ENCODE peak calls at places on chromosomes 13 and 19, in ten cellular contexts. One of them, this sample, is unnamed.
A peak's percentile ranks its signal among the peaks of the same experiment; 100 is the strongest.

GRCh38 chr19:11422163-11423068 is 3.3 kb upstream of the RGL3 start:
- DNase-seq in fibroblast of lung: peak; percentile 17
- DNase-seq in coronary artery: peak; percentile 95
- DNase-seq in AG10803: peak; percentile 37
- DNase-seq in ascending aorta: peak; percentile 90
- DNase-seq in colonic mucosa: peak; percentile 90
- DNase-seq in GM06990: peak; percentile 88
- DNase-seq in fibroblast of mammary gland: peak; percentile 39
- DNase-seq in cardiac fibroblast: peak; percentile 68
- DNase-seq in keratinocyte: peak; percentile 91
- DNase-seq in this sample: no peak

GRCh38 chr19:17686027-17686511 is 2.1 kb downstream of the UNC13A start:
- DNase-seq in fibroblast of lung: peak; percentile 6
- DNase-seq in coronary artery: no peak
- DNase-seq in AG10803: no peak
- DNase-seq in ascending aorta: peak; percentile 67
- DNase-seq in colonic mucosa: no peak
- DNase-seq in GM06990: no peak
- DNase-seq in fibroblast of mammary gland: peak; percentile 31
- DNase-seq in cardiac fibroblast: no peak
- DNase-seq in keratinocyte: no peak
- DNase-seq in this sample: no peak

GRCh38 chr13:99648905-99649304 is 147.6 kb downstream of the TM9SF2 start:
- DNase-seq in fibroblast of lung: no peak
- DNase-seq in coronary artery: no peak
- DNase-seq in AG10803: no peak
- DNase-seq in ascending aorta: no peak
- DNase-seq in colonic mucosa: peak; percentile 0
- DNase-seq in GM06990: no peak
- DNase-seq in fibroblast of mammary gland: no peak
- DNase-seq in cardiac fibroblast: no peak
- DNase-seq in keratinocyte: no peak
- DNase-seq in this sample: no peak

GRCh38 chr13:26957163-26957562 is 196.6 kb upstream of the GPR12 start:
- DNase-seq in fibroblast of lung: no peak
- DNase-seq in coronary artery: no peak
- DNase-seq in AG10803: no peak
- DNase-seq in ascending aorta: no peak
- DNase-seq in colonic mucosa: no peak
- DNase-seq in GM06990: no peak
- DNase-seq in fibroblast of mammary gland: no peak
- DNase-seq in cardiac fibroblast: no peak
- DNase-seq in keratinocyte: no peak
- DNase-seq in this sample: no peak

GRCh38 chr19:6806488-6806887 is 34.0 kb downstream of the VAV1 start:
- DNase-seq in fibroblast of lung: no peak
- DNase-seq in coronary artery: no peak
- DNase-seq in AG10803: no peak
- DNase-seq in ascending aorta: no peak
- DNase-seq in colonic mucosa: no peak
- DNase-seq in GM06990: no peak
- DNase-seq in fibroblast of mammary gland: no peak
- DNase-seq in cardiac fibroblast: no peak
- DNase-seq in keratinocyte: no peak
- DNase-seq in this sample: no peak

GRCh38 chr13:114285166-114285808 is 3.9 kb downstream of the UPF3A start:
- DNase-seq in fibroblast of lung: peak; percentile 51
- DNase-seq in coronary artery: no peak
- DNase-seq in AG10803: peak; percentile 11
- DNase-seq in ascending aorta: no peak
- DNase-seq in colonic mucosa: no peak
- DNase-seq in GM06990: no peak
- DNase-seq in fibroblast of mammary gland: peak; percentile 49
- DNase-seq in cardiac fibroblast: peak; percentile 17
- DNase-seq in keratinocyte: no peak
- DNase-seq in this sample: no peak

GRCh38 chr13:90926459-90926858 is 421.0 kb upstream of the MIR17HG start:
- DNase-seq in fibroblast of lung: peak; percentile 42
- DNase-seq in coronary artery: no peak
- DNase-seq in AG10803: no peak
- DNase-seq in ascending aorta: no peak
- DNase-seq in colonic mucosa: no peak
- DNase-seq in GM06990: no peak
- DNase-seq in fibroblast of mammary gland: no peak
- DNase-seq in cardiac fibroblast: no peak
- DNase-seq in keratinocyte: no peak
- DNase-seq in this sample: no peak

GRCh38 chr13:67632590-67632989 is 402.5 kb upstream of the PCDH9 start:
- DNase-seq in fibroblast of lung: peak; percentile 20
- DNase-seq in coronary artery: no peak
- DNase-seq in AG10803: peak; percentile 5
- DNase-seq in ascending aorta: no peak
- DNase-seq in colonic mucosa: no peak
- DNase-seq in GM06990: no peak
- DNase-seq in fibroblast of mammary gland: peak; percentile 16
- DNase-seq in cardiac fibroblast: no peak
- DNase-seq in keratinocyte: no peak
- DNase-seq in this sample: no peak

GRCh38 chr19:35264281-35265125 is 4.3 kb upstream of the USF2 start:
- DNase-seq in fibroblast of lung: no peak
- DNase-seq in coronary artery: peak; percentile 65
- DNase-seq in AG10803: no peak
- DNase-seq in ascending aorta: peak; percentile 51
- DNase-seq in colonic mucosa: no peak
- DNase-seq in GM06990: no peak
- DNase-seq in fibroblast of mammary gland: no peak
- DNase-seq in cardiac fibroblast: no peak
- DNase-seq in keratinocyte: no peak
- DNase-seq in this sample: no peak

GRCh38 chr13:79626924-79627323 is 146.0 kb downstream of the NDFIP2 start:
- DNase-seq in fibroblast of lung: peak; percentile 38
- DNase-seq in coronary artery: no peak
- DNase-seq in AG10803: no peak
- DNase-seq in ascending aorta: no peak
- DNase-seq in colonic mucosa: no peak
- DNase-seq in GM06990: no peak
- DNase-seq in fibroblast of mammary gland: no peak
- DNase-seq in cardiac fibroblast: no peak
- DNase-seq in keratinocyte: no peak
- DNase-seq in this sample: no peak

GRCh38 chr13:102183509-102184182 is 218.2 kb downstream of the FGF14 start:
- DNase-seq in fibroblast of lung: no peak
- DNase-seq in coronary artery: no peak
- DNase-seq in AG10803: no peak
- DNase-seq in ascending aorta: no peak
- DNase-seq in colonic mucosa: no peak
- DNase-seq in GM06990: no peak
- DNase-seq in fibroblast of mammary gland: no peak
- DNase-seq in cardiac fibroblast: no peak
- DNase-seq in keratinocyte: no peak
- DNase-seq in this sample: no peak

GRCh38 chr19:16445238-16446107 is 26.3 kb downstream of the EPS15L1 start:
- DNase-seq in fibroblast of lung: peak; percentile 61
- DNase-seq in coronary artery: no peak
- DNase-seq in AG10803: peak; percentile 35
- DNase-seq in ascending aorta: no peak
- DNase-seq in colonic mucosa: no peak
- DNase-seq in GM06990: peak; percentile 76
- DNase-seq in fibroblast of mammary gland: peak; percentile 78
- DNase-seq in cardiac fibroblast: peak; percentile 71
- DNase-seq in keratinocyte: no peak
- DNase-seq in this sample: no peak

GRCh38 chr13:31200636-31200970 is 828 bp downstream of the B3GLCT start:
- DNase-seq in fibroblast of lung: peak; percentile 41
- DNase-seq in coronary artery: peak; percentile 79
- DNase-seq in AG10803: peak; percentile 29
- DNase-seq in ascending aorta: peak; percentile 74
- DNase-seq in colonic mucosa: peak; percentile 54
- DNase-seq in GM06990: no peak
- DNase-seq in fibroblast of mammary gland: no peak
- DNase-seq in cardiac fibroblast: peak; percentile 36
- DNase-seq in keratinocyte: no peak
- DNase-seq in this sample: no peak

GRCh38 chr13:97148894-97149293 is 73.2 kb upstream of the MBNL2 start:
- DNase-seq in fibroblast of lung: peak; percentile 46
- DNase-seq in coronary artery: no peak
- DNase-seq in AG10803: no peak
- DNase-seq in ascending aorta: no peak
- DNase-seq in colonic mucosa: no peak
- DNase-seq in GM06990: no peak
- DNase-seq in fibroblast of mammary gland: no peak
- DNase-seq in cardiac fibroblast: no peak
- DNase-seq in keratinocyte: no peak
- DNase-seq in this sample: no peak

GRCh38 chr13:24680258-24680920 is at the start of gene ATP12A:
- DNase-seq in fibroblast of lung: no peak
- DNase-seq in coronary artery: no peak
- DNase-seq in AG10803: no peak
- DNase-seq in ascending aorta: no peak
- DNase-seq in colonic mucosa: peak; percentile 46
- DNase-seq in GM06990: no peak
- DNase-seq in fibroblast of mammary gland: no peak
- DNase-seq in cardiac fibroblast: no peak
- DNase-seq in keratinocyte: no peak
- DNase-seq in this sample: no peak
- TF ChIP-seq CTCF in fibroblast of lung: no peak
- TF ChIP-seq CTCF in coronary artery: no peak
- TF ChIP-seq CTCF in AG10803: no peak
- TF ChIP-seq CTCF in ascending aorta: no peak
- TF ChIP-seq CTCF in colonic mucosa: no peak
- TF ChIP-seq CTCF in GM06990: peak; percentile 7
- TF ChIP-seq CTCF in fibroblast of mammary gland: no peak
- TF ChIP-seq CTCF in cardiac fibroblast: no peak
- TF ChIP-seq CTCF in keratinocyte: peak; percentile 17
- TF ChIP-seq CTCF in this sample: peak; percentile 15

GRCh38 chr19:58217607-58218391 is 10.9 kb upstream of the ZNF544 start:
- DNase-seq in fibroblast of lung: no peak
- DNase-seq in coronary artery: no peak
- DNase-seq in AG10803: no peak
- DNase-seq in ascending aorta: no peak
- DNase-seq in colonic mucosa: no peak
- DNase-seq in GM06990: no peak
- DNase-seq in fibroblast of mammary gland: no peak
- DNase-seq in cardiac fibroblast: no peak
- DNase-seq in keratinocyte: no peak
- DNase-seq in this sample: no peak

GRCh38 chr19:58209577-58209976 is 19.1 kb upstream of the ZNF544 start:
- DNase-seq in fibroblast of lung: no peak
- DNase-seq in coronary artery: no peak
- DNase-seq in AG10803: no peak
- DNase-seq in ascending aorta: no peak
- DNase-seq in colonic mucosa: no peak
- DNase-seq in GM06990: no peak
- DNase-seq in fibroblast of mammary gland: no peak
- DNase-seq in cardiac fibroblast: no peak
- DNase-seq in keratinocyte: no peak
- DNase-seq in this sample: no peak

GRCh38 chr19:58213075-58213369 is 15.7 kb upstream of the ZNF544 start:
- DNase-seq in fibroblast of lung: no peak
- DNase-seq in coronary artery: no peak
- DNase-seq in AG10803: no peak
- DNase-seq in ascending aorta: no peak
- DNase-seq in colonic mucosa: no peak
- DNase-seq in GM06990: no peak
- DNase-seq in fibroblast of mammary gland: no peak
- DNase-seq in cardiac fibroblast: no peak
- DNase-seq in keratinocyte: no peak
- DNase-seq in this sample: no peak

GRCh38 chr19:58217069-58217481 is 11.6 kb upstream of the ZNF544 start:
- DNase-seq in fibroblast of lung: no peak
- DNase-seq in coronary artery: no peak
- DNase-seq in AG10803: no peak
- DNase-seq in ascending aorta: no peak
- DNase-seq in colonic mucosa: no peak
- DNase-seq in GM06990: no peak
- DNase-seq in fibroblast of mammary gland: no peak
- DNase-seq in cardiac fibroblast: no peak
- DNase-seq in keratinocyte: no peak
- DNase-seq in this sample: no peak

GRCh38 chr19:58212336-58213074 is 16.2 kb upstream of the ZNF544 start:
- DNase-seq in fibroblast of lung: no peak
- DNase-seq in coronary artery: no peak
- DNase-seq in AG10803: no peak
- DNase-seq in ascending aorta: no peak
- DNase-seq in colonic mucosa: no peak
- DNase-seq in GM06990: no peak
- DNase-seq in fibroblast of mammary gland: peak; percentile 20
- DNase-seq in cardiac fibroblast: peak; percentile 17
- DNase-seq in keratinocyte: no peak
- DNase-seq in this sample: no peak
- H3K4me3 ChIP-seq in fibroblast of lung: no peak overlapping the region
- H3K4me3 ChIP-seq in coronary artery: peak overlapping the region; percentile 38
- H3K4me3 ChIP-seq in AG10803: no peak overlapping the region
- H3K4me3 ChIP-seq in ascending aorta: no peak overlapping the region
- H3K4me3 ChIP-seq in colonic mucosa: no peak overlapping the region
- H3K4me3 ChIP-seq in GM06990: no peak overlapping the region
- H3K4me3 ChIP-seq in fibroblast of mammary gland: no peak overlapping the region
- H3K4me3 ChIP-seq in cardiac fibroblast: no peak overlapping the region
- H3K4me3 ChIP-seq in keratinocyte: no peak overlapping the region
- H3K4me3 ChIP-seq in this sample: no peak overlapping the region

GRCh38 chr13:38045278-38046048 is 175.9 kb upstream of the TRPC4 start:
- DNase-seq in fibroblast of lung: peak; percentile 27
- DNase-seq in coronary artery: no peak
- DNase-seq in AG10803: peak; percentile 22
- DNase-seq in ascending aorta: no peak
- DNase-seq in colonic mucosa: no peak
- DNase-seq in GM06990: no peak
- DNase-seq in fibroblast of mammary gland: peak; percentile 44
- DNase-seq in cardiac fibroblast: peak; percentile 69
- DNase-seq in keratinocyte: peak; percentile 7
- DNase-seq in this sample: peak; percentile 4
- TF ChIP-seq CTCF in fibroblast of lung: peak; percentile 60
- TF ChIP-seq CTCF in coronary artery: no peak
- TF ChIP-seq CTCF in AG10803: peak; percentile 54
- TF ChIP-seq CTCF in ascending aorta: no peak
- TF ChIP-seq CTCF in colonic mucosa: no peak
- TF ChIP-seq CTCF in GM06990: peak; percentile 60
- TF ChIP-seq CTCF in fibroblast of mammary gland: peak; percentile 43
- TF ChIP-seq CTCF in cardiac fibroblast: peak; percentile 69
- TF ChIP-seq CTCF in keratinocyte: peak; percentile 69
- TF ChIP-seq CTCF in this sample: peak; percentile 66

DNA sequence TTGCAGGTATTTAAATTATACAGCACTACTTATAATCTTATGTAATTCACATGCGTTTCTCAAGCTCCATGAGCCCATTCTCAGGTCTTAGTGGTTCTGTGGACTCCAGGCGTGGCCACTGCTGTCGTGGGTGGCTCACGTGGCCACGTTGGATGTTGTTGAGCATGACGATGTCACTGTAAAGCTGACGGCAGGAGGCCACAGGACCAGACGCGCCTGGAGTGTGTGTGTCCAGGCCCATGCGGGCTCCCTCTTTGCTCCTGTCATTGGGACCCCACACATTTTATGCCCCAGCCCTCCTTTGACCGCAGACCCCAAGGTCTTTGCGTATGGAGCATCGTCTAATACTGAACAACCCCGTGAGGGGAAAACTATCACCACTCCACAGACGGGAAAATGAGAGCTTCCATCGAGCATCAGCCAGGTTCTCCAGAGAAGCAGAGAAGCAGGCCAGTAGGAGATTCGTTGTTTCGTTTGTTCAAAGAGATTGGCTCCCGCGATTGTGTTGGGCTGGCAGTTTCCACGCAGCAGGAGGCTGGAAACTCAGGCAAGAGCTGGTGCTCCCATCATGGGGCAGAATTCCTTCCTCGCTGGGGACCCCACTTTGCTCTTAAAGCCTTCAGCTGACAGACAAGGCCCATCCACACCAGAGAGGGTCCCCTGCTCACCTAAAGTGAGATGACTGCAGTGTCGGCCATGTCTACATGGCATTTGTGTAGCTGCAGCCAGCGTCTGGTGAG is 129.3 kb upstream of the SPACA7 start:
- DNase-seq in fibroblast of lung: no peak
- DNase-seq in coronary artery: no peak
- DNase-seq in AG10803: no peak
- DNase-seq in ascending aorta: no peak
- DNase-seq in colonic mucosa: peak; percentile 6
- DNase-seq in GM06990: no peak
- DNase-seq in fibroblast of mammary gland: no peak
- DNase-seq in cardiac fibroblast: no peak
- DNase-seq in keratinocyte: no peak
- DNase-seq in this sample: no peak
- H3K4me3 ChIP-seq in fibroblast of lung: no peak overlapping the region
- H3K4me3 ChIP-seq in coronary artery: no peak overlapping the region
- H3K4me3 ChIP-seq in AG10803: no peak overlapping the region
- H3K4me3 ChIP-seq in ascending aorta: no peak overlapping the region
- H3K4me3 ChIP-seq in colonic mucosa: no peak overlapping the region
- H3K4me3 ChIP-seq in GM06990: no peak overlapping the region
- H3K4me3 ChIP-seq in fibroblast of mammary gland: no peak overlapping the region
- H3K4me3 ChIP-seq in cardiac fibroblast: no peak overlapping the region
- H3K4me3 ChIP-seq in keratinocyte: no peak overlapping the region
- H3K4me3 ChIP-seq in this sample: no peak overlapping the region

This sample was measured in astrocyte of the cerebellum.